ENCODE peak calls at places on chromosome 16, in four cellular contexts. I, S, F and M are unnamed samples.

GRCh38 chr16:87648236-87648635 is 45.9 kb downstream of the JPH3 start:
- DNase-seq in I (no peak), S (peak; percentile 0), F (no peak), M (no peak)

GRCh38 chr16:23879735-23880373 is 44.1 kb downstream of the PRKCB start:
- DNase-seq in I (no peak), S (no peak), F (no peak), M (no peak)

GRCh38 chr16:88393034-88393433 is 10.3 kb downstream of the ZNF469 start:
- DNase-seq in I (no peak), S (no peak), F (peak; percentile 56), M (peak; percentile 62)

GRCh38 chr16:82370282-82370681 is 200.3 kb upstream of the MPHOSPH6 start:
- DNase-seq in I (no peak), S (no peak), F (no peak), M (no peak)

GRCh38 chr16:28304214-28304613 is 11.9 kb downstream of the SBK1 start:
- DNase-seq in I (peak; percentile 35), S (peak; percentile 69), F (peak; percentile 27), M (peak; percentile 45)

GRCh38 chr16:65737831-65738230 is 616.0 kb upstream of the CDH11 start:
- DNase-seq in I (no peak), S (peak; percentile 25), F (no peak), M (no peak)

GRCh38 chr16:24138024-24138423 is 118.1 kb upstream of the CACNG3 start:
- DNase-seq in I (no peak), S (no peak), F (no peak), M (no peak)

GRCh38 chr16:88384222-88385111 is 1.7 kb downstream of the ZNF469 start:
- DNase-seq in I (peak; percentile 30), S (no peak), F (no peak), M (no peak)

GRCh38 chr16:1331712-1332617 is 1.5 kb upstream of the BAIAP3 start:
- DNase-seq in I (peak; percentile 82), S (peak; percentile 77), F (peak; percentile 73), M (peak; percentile 64)

GRCh38 chr16:68644715-68645493 is at the start of gene CDH3:
- DNase-seq in I (no peak), S (peak; percentile 48), F (no peak), M (no peak)

GRCh38 chr16:87066695-87067556 is 250.3 kb downstream of the C16orf95 start:
- DNase-seq in I (no peak), S (no peak), F (no peak), M (no peak)

GRCh38 chr16:3963203-3963602 is 82.7 kb upstream of the CREBBP start:
- DNase-seq in I (no peak), S (peak; percentile 30), F (no peak), M (no peak)

GRCh38 chr16:1542166-1542500 is 8.7 kb downstream of the TMEM204 start:
- DNase-seq in I (no peak), S (no peak), F (no peak), M (no peak)

GRCh38 chr16:82456683-82457082 is 170.1 kb upstream of the CDH13 start:
- DNase-seq in I (peak; percentile 64), S (peak; percentile 65), F (peak; percentile 10), M (peak; percentile 28)

GRCh38 chr16:11687606-11688519 is 19.6 kb downstream of the SNN start:
- DNase-seq in I (no peak), S (no peak), F (no peak), M (no peak)
- H3K4me1 ChIP-seq in I (peaks cover 17% of the 10 kb centered on the region), S (no peaks in the 10 kb centered on the region), F (peaks cover 47% of the 10 kb centered on the region), M (peaks cover 41% of the 10 kb centered on the region)

GRCh38 chr16:85614338-85615013 is 1.4 kb downstream of the GSE1 start:
- DNase-seq in I (no peak), S (no peak), F (no peak), M (no peak)

GRCh38 chr16:85617948-85618347 is 4.8 kb downstream of the GSE1 start:
- DNase-seq in I (no peak), S (no peak), F (no peak), M (no peak)

GRCh38 chr16:85616608-85617311 is 3.6 kb downstream of the GSE1 start:
- DNase-seq in I (no peak), S (no peak), F (peak; percentile 56), M (peak; percentile 49)

GRCh38 chr16:85615014-85615851 is 2.1 kb downstream of the GSE1 start:
- DNase-seq in I (peak; percentile 66), S (no peak), F (peak; percentile 56), M (peak; percentile 43)

GRCh38 chr16:85615852-85616607 is 2.9 kb downstream of the GSE1 start:
- DNase-seq in I (peak; percentile 79), S (peak; percentile 85), F (peak; percentile 74), M (peak; percentile 75)
- H3K4me3 ChIP-seq in I (peak overlapping the region; percentile 96), S (no peak overlapping the region), F (peak overlapping the region; percentile 69), M (no peak overlapping the region)

DNA sequence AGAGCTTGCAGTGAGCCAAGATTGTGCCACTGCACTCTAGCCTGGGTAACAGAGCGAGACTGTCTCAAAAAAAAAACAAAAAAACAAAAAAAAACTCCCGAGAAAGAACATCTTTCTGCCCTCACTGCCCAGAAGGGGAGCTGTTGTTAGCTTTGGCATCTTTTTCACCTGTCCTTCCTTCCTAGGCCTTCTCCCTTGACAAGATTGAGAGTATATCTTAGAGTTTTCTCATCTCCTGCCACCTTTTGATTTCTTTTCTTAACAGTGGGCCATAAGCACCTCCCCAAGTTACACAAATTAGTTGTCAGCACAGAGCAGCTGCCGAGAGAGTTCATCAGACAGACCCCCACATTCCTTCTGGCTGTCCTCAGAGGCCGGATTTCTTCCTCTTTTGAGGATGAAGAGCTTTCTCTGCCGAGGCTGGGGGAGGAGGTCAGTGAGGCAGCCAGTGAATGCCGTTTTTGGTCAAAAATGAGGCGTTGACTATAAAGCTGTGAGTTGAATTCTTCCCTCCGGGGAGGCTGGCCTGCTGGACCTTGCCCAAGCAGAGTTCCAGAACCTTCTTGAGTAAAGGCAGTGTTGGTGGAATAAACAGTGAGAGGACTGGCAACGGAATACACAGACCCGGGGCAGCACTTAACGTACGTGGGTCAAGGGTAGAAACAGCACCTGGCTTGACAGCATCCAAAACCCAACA is 127.0 kb downstream of the ABCC6 start:
- DNase-seq in I (no peak), S (peak; percentile 74), F (peak; percentile 18), M (no peak)
- TF ChIP-seq CTCF in I (no peak), S (peak; percentile 46), F (no peak), M (no peak)

GRCh38 chr16:85612801-85613608 is at the start of gene GSE1:
- DNase-seq in I (peak; percentile 96), S (peak; percentile 80), F (peak; percentile 93), M (peak; percentile 93)

GRCh38 chr16:85611205-85611454 is 2.0 kb upstream of the GSE1 start:
- DNase-seq in I (peak; percentile 62), S (peak; percentile 20), F (no peak), M (no peak)

GRCh38 chr16:85612191-85612800 is 826 bp upstream of the GSE1 start:
- DNase-seq in I (peak; percentile 96), S (peak; percentile 85), F (peak; percentile 77), M (peak; percentile 78)

GRCh38 chr16:85610446-85611204 is 2.5 kb upstream of the GSE1 start:
- DNase-seq in I (peak; percentile 84), S (peak; percentile 80), F (peak; percentile 87), M (peak; percentile 88)

GRCh38 chr16:85611455-85612190 is 1.5 kb upstream of the GSE1 start:
- DNase-seq in I (peak; percentile 89), S (peak; percentile 79), F (peak; percentile 88), M (peak; percentile 82)
- H3K4me1 ChIP-seq in I (peaks cover 31% of the 10 kb centered on the region), S (peaks cover 51% of the 10 kb centered on the region), F (peaks cover 59% of the 10 kb centered on the region), M (peaks cover 48% of the 10 kb centered on the region)

GRCh38 chr16:67157892-67158635 is 1.6 kb downstream of the TRADD start:
- DNase-seq in I (no peak), S (no peak), F (no peak), M (no peak)
- H3K4me3 ChIP-seq in I (no peak overlapping the region), S (no peak overlapping the region), F (peak overlapping the region; percentile 98), M (no peak overlapping the region)

GRCh38 chr16:20002936-20003335 is 70.8 kb downstream of the GPR139 start:
- DNase-seq in I (no peak), S (no peak), F (no peak), M (no peak)

GRCh38 chr16:20001856-20002707 is 71.6 kb downstream of the GPR139 start:
- DNase-seq in I (no peak), S (no peak), F (no peak), M (no peak)

GRCh38 chr16:20004931-20005330 is 68.8 kb downstream of the GPR139 start:
- DNase-seq in I (no peak), S (no peak), F (no peak), M (no peak)
- TF ChIP-seq CTCF in I (no peak), S (no peak), F (no peak), M (no peak)

DNA sequence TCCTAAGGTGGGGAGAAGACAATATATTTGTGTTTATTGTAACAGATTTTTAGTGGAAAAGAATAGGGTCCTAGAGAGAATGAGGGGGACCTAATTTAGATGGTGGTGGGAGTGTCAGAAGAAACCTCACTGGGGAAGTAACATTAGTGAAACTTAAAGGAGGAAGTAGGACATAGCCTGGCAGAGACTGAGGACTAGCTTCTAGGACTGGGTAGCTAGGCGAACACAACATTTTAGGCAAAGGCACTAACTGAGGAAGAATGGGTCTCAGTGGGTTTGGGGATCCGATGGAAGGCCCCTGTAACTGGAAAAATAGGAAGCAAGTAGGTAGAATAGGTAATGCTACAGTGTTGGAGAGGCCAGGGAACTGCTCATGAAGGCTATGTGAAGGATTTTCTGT is 4.2 kb upstream of the ARL2BP start:
- DNase-seq in I (no peak), S (no peak), F (no peak), M (no peak)
- H3K4me1 ChIP-seq in I (peaks cover 6% of the 10 kb centered on the region), S (peaks cover 5% of the 10 kb centered on the region), F (peaks cover 4% of the 10 kb centered on the region), M (peaks cover 6% of the 10 kb centered on the region)